ENCODE peak calls at places on chromosomes 13 and 19, in seven cellular contexts. G, H, S, L, F, Y and N are unnamed samples.

GRCh38 chr13:109610517-109610916 is 175.9 kb downstream of the IRS2 start:
- DNase-seq in G (peak), H (peak), S (no peak), L (peak), F (no peak), Y (peak), N (no peak)

GRCh38 chr19:31214086-31214485 is 135.2 kb downstream of the TSHZ3 start:
- DNase-seq in G (peak), H (peak), S (no peak), L (no peak), F (no peak), Y (no peak), N (no peak)

GRCh38 chr13:110109910-110110309 is 197.0 kb downstream of the COL4A1 start:
- DNase-seq in G (no peak), H (no peak), S (no peak), L (no peak), F (no peak), Y (no peak), N (no peak)

GRCh38 chr13:30429235-30429634 is 6.9 kb downstream of the UBE2L5 start:
- DNase-seq in G (no peak), H (no peak), S (no peak), L (no peak), F (no peak), Y (no peak), N (no peak)

GRCh38 chr13:39599842-39600241 is 3.2 kb downstream of the LHFPL6 start:
- DNase-seq in G (no peak), H (peak), S (no peak), L (no peak), F (no peak), Y (no peak), N (no peak)

GRCh38 chr13:55263045-55263444 is 1877.7 kb upstream of the PRR20A start:
- DNase-seq in G (no peak), H (no peak), S (no peak), L (no peak), F (no peak), Y (no peak), N (no peak)

GRCh38 chr13:100280681-100281080 is 191.8 kb downstream of the PCCA start:
- DNase-seq in G (no peak), H (no peak), S (no peak), L (no peak), F (no peak), Y (no peak), N (no peak)

GRCh38 chr13:102203718-102204117 is 198.1 kb downstream of the FGF14 start:
- DNase-seq in G (no peak), H (peak), S (no peak), L (no peak), F (no peak), Y (no peak), N (no peak)

GRCh38 chr19:54317965-54318240 is 4.9 kb upstream of the LILRA5 start:
- DNase-seq in G (no peak), H (no peak), S (no peak), L (no peak), F (no peak), Y (no peak), N (no peak)

GRCh38 chr19:4589579-4590410 is 30.3 kb upstream of the SEMA6B start:
- DNase-seq in G (peak), H (peak), S (peak), L (no peak), F (no peak), Y (no peak), N (no peak)

GRCh38 chr19:17321655-17322489 is 12.5 kb downstream of the DDA1 start:
- DNase-seq in G (no peak), H (no peak), S (no peak), L (no peak), F (no peak), Y (no peak), N (no peak)

GRCh38 chr19:56080669-56081401 is 40.3 kb downstream of the ZNF787 start:
- DNase-seq in G (peak), H (peak), S (peak), L (peak), F (peak), Y (no peak), N (peak)

GRCh38 chr19:4878491-4878968 is 11.1 kb upstream of the PLIN3 start:
- DNase-seq in G (no peak), H (no peak), S (no peak), L (no peak), F (no peak), Y (no peak), N (no peak)

GRCh38 chr13:113275387-113275786 is 21.7 kb upstream of the LAMP1 start:
- DNase-seq in G (peak), H (peak), S (peak), L (peak), F (no peak), Y (no peak), N (no peak)

GRCh38 chr13:111853766-111854165 is 213.2 kb upstream of the SOX1 start:
- DNase-seq in G (no peak), H (no peak), S (no peak), L (no peak), F (no peak), Y (no peak), N (no peak)

GRCh38 chr13:52955505-52955904 is 73.1 kb upstream of the OLFM4 start:
- DNase-seq in G (no peak), H (no peak), S (no peak), L (no peak), F (no peak), Y (peak), N (no peak)

GRCh38 chr19:11781295-11782057 is 14.7 kb downstream of the ZNF441 start:
- DNase-seq in G (no peak), H (no peak), S (peak), L (no peak), F (no peak), Y (no peak), N (no peak)

GRCh38 chr19:18559685-18560084 is 2.0 kb downstream of the KXD1 start:
- DNase-seq in G (no peak), H (no peak), S (no peak), L (no peak), F (no peak), Y (no peak), N (no peak)

GRCh38 chr13:46404732-46405097 is 17.7 kb upstream of the RUBCNL start:
- DNase-seq in G (no peak), H (no peak), S (no peak), L (no peak), F (no peak), Y (no peak), N (no peak)

GRCh38 chr13:75870397-75870801 is 234.3 kb downstream of the LMO7 start:
- DNase-seq in G (peak), H (peak), S (no peak), L (no peak), F (no peak), Y (no peak), N (peak)

GRCh38 chr19:30059741-30060140 is 117.7 kb downstream of the URI1 start:
- DNase-seq in G (no peak), H (peak), S (no peak), L (no peak), F (no peak), Y (no peak), N (no peak)

GRCh38 chr19:32607479-32607878 is 26.5 kb downstream of the PDCD5 start:
- DNase-seq in G (no peak), H (no peak), S (no peak), L (no peak), F (no peak), Y (no peak), N (no peak)

GRCh38 chr13:42272115-42272756 is at the start of gene AKAP11:
- DNase-seq in G (peak), H (no peak), S (peak), L (no peak), F (no peak), Y (no peak), N (no peak)

GRCh38 chr19:55451522-55452380 is 8.7 kb upstream of the SHISA7 start:
- DNase-seq in G (peak), H (peak), S (no peak), L (no peak), F (no peak), Y (no peak), N (no peak)

GRCh38 chr13:28805193-28805819 is 14.8 kb upstream of the MTUS2 start:
- DNase-seq in G (peak), H (peak), S (no peak), L (no peak), F (no peak), Y (no peak), N (peak)

GRCh38 chr13:103178986-103179695 is 112.9 kb upstream of the SLC10A2 start:
- DNase-seq in G (no peak), H (no peak), S (no peak), L (no peak), F (peak), Y (no peak), N (no peak)

GRCh38 chr13:113658836-113659235 is 838 bp upstream of the ATP4B start:
- DNase-seq in G (no peak), H (no peak), S (no peak), L (no peak), F (no peak), Y (no peak), N (no peak)

DNA sequence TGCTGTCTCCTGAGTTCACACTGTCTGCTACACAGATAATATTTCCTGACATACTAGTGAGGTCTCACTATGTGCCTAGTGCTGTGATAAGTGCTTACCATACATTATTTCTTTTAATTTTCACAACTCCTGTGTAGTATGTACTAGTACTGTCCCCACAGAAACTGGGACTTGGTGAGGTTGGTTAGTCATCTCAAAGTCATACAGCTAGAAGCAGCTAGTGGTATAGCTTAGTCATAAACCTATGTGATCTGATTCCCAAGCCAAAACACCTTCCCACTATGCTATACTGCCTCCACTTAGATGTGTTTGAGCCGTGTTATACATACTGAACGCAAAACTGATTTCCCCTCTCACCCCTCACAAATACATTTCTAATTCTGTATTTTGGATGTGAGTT is 10.5 kb downstream of the MTMR6 start:
- DNase-seq in G (no peak), H (no peak), S (no peak), L (no peak), F (no peak), Y (no peak), N (no peak)
- TF ChIP-seq JUND in G (no peak), H (no peak), S (no peak), L (no peak), F (no peak), Y (no peak), N (no peak)

GRCh38 chr13:64127856-64128255 is 2712.2 kb upstream of the PCDH20 start:
- DNase-seq in G (no peak), H (no peak), S (no peak), L (no peak), F (no peak), Y (no peak), N (no peak)
- TF ChIP-seq JUND in G (no peak), H (no peak), S (no peak), L (no peak), F (no peak), Y (no peak), N (no peak)

GRCh38 chr13:49938274-49938673 is 2.1 kb upstream of the SPRYD7 start:
- DNase-seq in G (no peak), H (no peak), S (peak), L (no peak), F (no peak), Y (no peak), N (no peak)
- TF ChIP-seq JUND in G (no peak), H (no peak), S (no peak), L (no peak), F (no peak), Y (no peak), N (no peak)

DNA sequence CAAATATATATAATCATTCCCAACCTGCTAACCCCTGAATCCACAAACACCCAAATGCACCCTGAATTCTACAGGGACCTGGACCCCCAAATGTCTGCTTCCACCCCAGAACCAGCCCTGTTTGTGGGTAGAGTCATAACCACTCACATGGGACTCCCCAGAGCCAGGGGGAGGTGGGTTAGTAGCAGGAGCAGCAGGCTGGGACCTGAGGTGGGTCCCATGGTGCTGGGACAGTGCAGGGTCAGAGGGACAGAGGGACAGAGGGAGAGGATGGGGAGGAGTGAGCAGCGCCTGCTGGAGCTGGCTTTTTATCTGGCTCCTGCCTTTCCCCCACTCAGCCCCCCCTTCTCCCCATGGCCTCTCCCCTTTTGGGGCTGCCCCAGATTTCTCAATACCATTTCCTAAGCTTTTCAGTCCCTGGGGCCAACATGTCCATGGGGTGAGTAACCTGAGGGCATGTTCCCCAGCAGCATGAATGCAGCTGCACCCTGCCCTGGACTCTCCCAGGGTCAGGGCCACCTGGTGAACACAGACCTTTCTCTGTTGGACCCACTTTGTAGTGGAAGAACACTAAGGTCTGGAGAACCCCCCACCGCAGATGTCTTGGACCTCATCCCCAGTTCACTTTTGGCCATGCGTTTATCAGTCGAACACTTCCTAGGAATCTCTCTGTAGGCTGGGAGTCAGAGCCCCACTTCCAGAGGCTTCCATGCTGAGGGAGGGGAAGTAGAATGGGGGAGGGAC is at the start of gene C3:
- DNase-seq in G (no peak), H (no peak), S (peak), L (no peak), F (no peak), Y (no peak), N (no peak)
- TF ChIP-seq JUND in G (no peak), H (no peak), S (peak), L (no peak), F (no peak), Y (no peak), N (no peak)

DNA sequence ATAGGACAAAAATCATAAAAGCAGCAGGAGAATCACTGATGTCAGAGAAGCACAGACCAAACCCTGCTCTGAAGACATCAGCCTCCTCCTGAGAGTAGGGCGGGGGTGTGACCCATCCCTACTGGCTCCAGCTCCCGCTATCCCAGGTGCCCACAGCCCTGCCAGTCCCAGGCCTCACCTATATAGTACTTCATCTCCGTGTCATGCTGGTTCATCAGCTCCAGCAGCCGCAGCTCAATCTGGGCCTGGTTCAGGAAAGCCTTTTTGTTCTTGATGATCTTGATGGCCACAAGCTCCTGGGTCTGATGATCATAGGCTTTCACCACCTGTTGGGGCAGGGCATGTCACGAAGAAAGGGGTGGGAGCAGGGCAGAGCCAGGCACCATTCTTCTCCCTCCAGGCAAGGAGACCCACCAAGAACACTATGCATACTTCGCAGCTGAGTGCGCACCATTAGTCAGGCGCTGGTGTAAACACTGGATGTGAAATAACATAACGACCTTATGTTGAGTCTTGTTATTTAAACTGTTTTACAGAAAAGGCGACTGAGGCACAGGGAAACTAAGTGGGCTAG is 4.2 kb downstream of the DYRK1B start:
- DNase-seq in G (no peak), H (no peak), S (no peak), L (no peak), F (no peak), Y (no peak), N (no peak)
- TF ChIP-seq JUND in G (no peak), H (no peak), S (no peak), L (no peak), F (no peak), Y (no peak), N (no peak)

GRCh38 chr19:823565-824121 is 1.9 kb upstream of the PLPPR3 start:
- DNase-seq in G (peak), H (no peak), S (no peak), L (no peak), F (no peak), Y (no peak), N (no peak)
- TF ChIP-seq JUND in G (no peak), H (no peak), S (no peak), L (no peak), F (no peak), Y (no peak), N (no peak)

GRCh38 chr19:10290439-10290875 is 705 bp downstream of the ICAM5 start:
- DNase-seq in G (no peak), H (no peak), S (no peak), L (no peak), F (no peak), Y (no peak), N (no peak)

GRCh38 chr19:10288662-10289166 is 1.0 kb upstream of the ICAM5 start:
- DNase-seq in G (peak), H (peak), S (peak), L (peak), F (no peak), Y (no peak), N (no peak)

GRCh38 chr19:10290876-10291553 is 1.3 kb downstream of the ICAM5 start:
- DNase-seq in G (peak), H (peak), S (peak), L (peak), F (no peak), Y (no peak), N (peak)

GRCh38 chr19:10289836-10290438 is at the start of gene ICAM5:
- DNase-seq in G (peak), H (no peak), S (no peak), L (peak), F (no peak), Y (no peak), N (no peak)

DNA sequence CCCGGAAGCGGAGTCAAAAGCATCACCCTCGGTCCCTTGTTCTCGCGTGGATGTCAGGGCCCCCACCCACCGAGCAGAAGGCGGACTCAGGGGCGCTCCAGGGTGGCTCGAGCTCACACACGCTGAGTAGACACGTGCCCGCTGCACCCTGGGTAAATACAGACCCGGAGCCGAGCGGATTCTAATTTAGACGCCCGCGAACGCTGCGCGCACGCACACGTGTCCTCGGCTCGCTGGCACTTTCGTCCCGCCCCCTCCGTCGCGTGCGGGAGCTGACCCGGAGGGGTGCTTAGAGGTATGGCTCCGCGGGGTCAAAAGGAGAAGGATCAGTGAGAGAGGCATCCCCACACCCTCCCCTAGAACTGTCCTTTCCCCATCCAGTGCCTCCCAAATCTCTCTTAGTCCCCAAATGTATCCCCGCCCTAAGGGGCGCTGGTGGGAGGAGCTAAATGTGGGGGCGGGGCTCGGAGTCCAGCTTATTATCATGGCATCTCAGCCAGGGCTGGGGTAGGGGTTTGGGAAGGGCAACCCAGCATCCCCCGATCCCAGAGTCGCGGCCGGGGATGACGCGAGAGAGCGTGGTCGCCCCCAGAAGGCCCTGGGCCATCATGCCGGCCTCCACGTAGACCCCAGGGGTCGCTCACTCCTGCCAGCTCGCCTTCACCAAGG is 451 bp upstream of the ICAM5 start:
- DNase-seq in G (peak), H (peak), S (peak), L (peak), F (no peak), Y (no peak), N (no peak)
- TF ChIP-seq JUND in G (no peak), H (no peak), S (no peak), L (no peak), F (no peak), Y (peak), N (no peak)

GRCh38 chr13:23921451-23921888 is 24.2 kb upstream of the C1QTNF9B start:
- DNase-seq in G (peak), H (peak), S (peak), L (peak), F (no peak), Y (peak), N (peak)
- TF ChIP-seq JUND in G (no peak), H (no peak), S (no peak), L (no peak), F (no peak), Y (no peak), N (no peak)